ENCODE peak calls at places on chromosomes 11 and 22, in nine cellular contexts. T is GM23248, V is transverse colon, N is lung, D is fibroblast of lung, W is K562, S is heart left ventricle, B is coronary artery, G is left ventricle myocardium inferior. A is an unnamed sample.

GRCh38 chr11:101759771-101760450 is 154.9 kb upstream of the CEP126 start:
- DNase-seq in G (no peak), W (no peak), S (no peak), D (peak; percentile 14), B (no peak), V (no peak), N (no peak), T (peak; percentile 20), A (no peak)

GRCh38 chr11:86639172-86639571 is 33.2 kb downstream of the ME3 start:
- DNase-seq in V (no peak), B (no peak), T (no peak), D (no peak), S (no peak), W (no peak), N (no peak), G (no peak), A (no peak)

GRCh38 chr22:20247608-20248171 is 20.4 kb downstream of the RTN4R start:
- DNase-seq in S (no peak), D (no peak), N (no peak), G (no peak), B (no peak), W (no peak), T (no peak), V (no peak), A (no peak)

GRCh38 chr11:46100670-46101069 is 20.6 kb downstream of the PHF21A start:
- DNase-seq in W (no peak), B (no peak), S (no peak), D (no peak), G (no peak), N (no peak), T (no peak), V (no peak), A (no peak)

GRCh38 chr22:43828711-43829447 is 16.8 kb upstream of the EFCAB6 start:
- DNase-seq in N (peak; percentile 60), D (peak; percentile 98), T (peak; percentile 63), W (no peak), B (peak; percentile 91), G (peak; percentile 88), V (no peak), S (peak; percentile 79), A (no peak)

GRCh38 chr11:106022795-106023275 is 795 bp upstream of the MSANTD4 start:
- DNase-seq in D (no peak), N (no peak), T (no peak), B (no peak), G (no peak), V (no peak), S (no peak), W (no peak), A (no peak)

GRCh38 chr22:50016308-50016987 is 3.9 kb upstream of the IL17REL start:
- DNase-seq in B (peak; percentile 68), G (no peak), W (no peak), D (no peak), T (no peak), V (peak; percentile 6), S (no peak), N (no peak), A (no peak)

GRCh38 chr11:108620958-108621772 is 27.6 kb upstream of the EXPH5 start:
- DNase-seq in G (no peak), S (no peak), V (no peak), D (no peak), N (no peak), T (peak; percentile 34), B (no peak), W (no peak), A (no peak)

GRCh38 chr22:17860220-17860965 is 86.1 kb upstream of the BID start:
- DNase-seq in D (no peak), T (no peak), G (no peak), N (no peak), S (no peak), B (no peak), V (no peak), W (no peak), A (no peak)

GRCh38 chr11:5989203-5989602 is 2.4 kb upstream of the OR52L1 start:
- DNase-seq in V (no peak), N (no peak), D (no peak), B (no peak), T (no peak), W (no peak), S (no peak), G (no peak), A (no peak)

GRCh38 chr22:50252081-50253045 is 1.3 kb upstream of the HDAC10 start:
- DNase-seq in W (no peak), N (peak; percentile 74), G (peak; percentile 79), S (peak; percentile 72), D (peak; percentile 64), V (peak; percentile 84), T (peak; percentile 86), B (no peak), A (peak; percentile 84)

GRCh38 chr11:83241291-83241946 is 44.7 kb downstream of the CCDC90B start:
- DNase-seq in V (peak; percentile 52), W (peak; percentile 57), T (peak; percentile 81), B (no peak), G (no peak), S (no peak), N (peak; percentile 44), D (peak; percentile 70), A (peak; percentile 74)

GRCh38 chr11:123562166-123562565 is 92.3 kb downstream of the SCN3B start:
- DNase-seq in S (no peak), V (no peak), T (no peak), N (no peak), G (no peak), B (no peak), D (no peak), W (no peak), A (peak; percentile 67)

GRCh38 chr11:72349616-72350218 is 84.6 kb downstream of the CLPB start:
- DNase-seq in S (peak; percentile 37), T (peak; percentile 47), W (peak; percentile 22), D (no peak), N (no peak), V (no peak), B (no peak), G (peak; percentile 23), A (no peak)

GRCh38 chr22:20395897-20396287 is 1.9 kb downstream of the ZNF74 start:
- DNase-seq in V (no peak), B (no peak), W (no peak), D (no peak), T (no peak), N (no peak), S (no peak), G (no peak), A (no peak)

GRCh38 chr11:112159098-112159761 is 4.7 kb downstream of the IL18 start:
- DNase-seq in V (no peak), W (no peak), B (no peak), G (no peak), D (no peak), N (no peak), S (no peak), T (no peak), A (no peak)
- H3K27ac ChIP-seq in V (no peak overlapping the region), W (peak overlapping the region; percentile 12), B (peak overlapping the region; percentile 69), G (no peak overlapping the region), D (no peak overlapping the region), N (peak overlapping the region; percentile 59), S (no peak overlapping the region), T (peak overlapping the region; percentile 2), A (no peak overlapping the region)

GRCh38 chr22:45127866-45128265 is 35.9 kb upstream of the NUP50 start:
- DNase-seq in V (no peak), N (no peak), G (no peak), S (no peak), T (peak; percentile 80), W (no peak), B (no peak), D (no peak), A (no peak)
- H3K27ac ChIP-seq in V (no peak overlapping the region), N (no peak overlapping the region), G (no peak overlapping the region), S (no peak overlapping the region), T (peak overlapping the region; percentile 47), W (no peak overlapping the region), B (no peak overlapping the region), D (peak overlapping the region; percentile 1), A (no peak overlapping the region)

GRCh38 chr11:69079891-69080290 is 31.2 kb downstream of the TPCN2 start:
- DNase-seq in N (no peak), D (no peak), B (no peak), T (no peak), W (no peak), V (no peak), S (no peak), G (no peak), A (no peak)
- H3K27ac ChIP-seq in N (no peak overlapping the region), D (peak overlapping the region; percentile 20), B (peak overlapping the region; percentile 56), T (peak overlapping the region; percentile 11), W (no peak overlapping the region), V (no peak overlapping the region), S (no peak overlapping the region), G (no peak overlapping the region), A (peak overlapping the region; percentile 35)

GRCh38 chr11:19400296-19400695 is 159.6 kb upstream of the E2F8 start:
- DNase-seq in T (no peak), W (no peak), D (no peak), G (no peak), V (no peak), B (peak; percentile 21), S (no peak), N (no peak), A (no peak)

GRCh38 chr11:19398273-19398672 is 157.5 kb upstream of the E2F8 start:
- DNase-seq in D (peak; percentile 50), W (no peak), V (no peak), S (no peak), B (peak; percentile 41), N (no peak), G (no peak), T (peak; percentile 28), A (no peak)

GRCh38 chr11:19395050-19395449 is 154.3 kb upstream of the E2F8 start:
- DNase-seq in T (no peak), B (peak; percentile 49), V (no peak), G (no peak), W (no peak), D (no peak), N (no peak), S (no peak), A (no peak)

GRCh38 chr11:19394525-19395016 is 153.8 kb upstream of the E2F8 start:
- DNase-seq in V (no peak), W (no peak), N (no peak), G (no peak), B (peak; percentile 22), D (no peak), S (no peak), T (no peak), A (no peak)

DNA sequence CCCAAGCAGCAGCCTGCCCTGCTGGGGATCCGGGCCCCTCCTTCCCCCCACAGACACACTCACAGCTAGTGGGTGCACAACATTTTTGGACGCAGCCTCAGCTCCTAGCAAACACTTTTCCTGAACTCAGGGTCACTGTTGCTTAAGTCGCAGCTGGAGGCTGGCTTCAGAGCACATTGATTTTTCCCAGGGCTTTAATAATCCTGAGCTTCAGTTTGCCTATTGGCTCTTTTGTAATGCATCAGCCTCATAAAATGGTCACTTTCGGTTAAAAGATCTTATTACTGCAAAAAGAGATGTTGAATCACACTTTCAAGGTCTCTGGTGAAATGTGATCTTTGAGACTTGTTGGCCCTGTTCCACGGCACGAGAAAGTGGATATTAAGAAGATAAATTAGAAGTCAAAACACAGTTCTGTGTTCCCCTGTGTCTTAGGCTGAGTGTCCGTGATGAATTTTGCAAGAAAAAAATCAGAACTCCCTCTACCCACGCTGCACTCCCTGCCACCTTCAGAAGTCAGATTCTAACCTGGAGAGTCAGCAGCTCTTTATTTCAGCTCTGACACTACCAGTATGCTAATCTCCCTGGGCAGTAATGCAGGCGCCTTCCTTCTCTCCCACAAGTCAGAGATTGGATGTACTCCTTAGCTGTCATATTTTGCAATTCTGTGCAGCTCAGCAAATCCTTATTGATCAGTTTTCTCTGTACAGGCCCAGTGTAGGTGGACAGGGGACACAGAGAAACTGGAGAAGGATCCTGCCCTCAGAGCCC is 158.2 kb upstream of the E2F8 start:
- DNase-seq in T (peak; percentile 82), S (no peak), D (peak; percentile 98), N (no peak), B (peak; percentile 71), W (no peak), V (peak; percentile 30), G (no peak), A (peak; percentile 33)
- H3K27ac ChIP-seq in T (peak overlapping the region; percentile 45), S (no peak overlapping the region), D (peak overlapping the region; percentile 66), N (peak overlapping the region; percentile 49), B (no peak overlapping the region), W (no peak overlapping the region), V (peak overlapping the region; percentile 10), G (no peak overlapping the region), A (peak overlapping the region; percentile 59)

A was measured in stomach.